ENCODE peak calls at places on chromosomes 16 and 17, in seven cellular contexts. One of them, this sample, is unnamed.

GRCh38 chr17:39156491-39156890 is 5.1 kb upstream of the PLXDC1 start:
- DNase-seq in stromal cell of bone marrow: no peak
- DNase-seq in CD4-positive, alpha-beta T cell: no peak
- DNase-seq in ELR: no peak
- DNase-seq in RCC 7860: no peak
- DNase-seq in activated CD4-positive, alpha-beta T cell treated with anti-CD3 and anti-CD28 coated beads, Interleukin-2, amount 10 ng/mL, durations not matched to agents 7 days and 5 days: no peak
- DNase-seq in kidney glomerular epithelial cell: no peak
- DNase-seq in this sample: no peak

GRCh38 chr17:80558046-80558445 is 13.4 kb downstream of the RPTOR start:
- DNase-seq in CD4-positive, alpha-beta T cell: no peak
- DNase-seq in stromal cell of bone marrow: no peak
- DNase-seq in RCC 7860: no peak
- DNase-seq in ELR: peak; percentile 45
- DNase-seq in activated CD4-positive, alpha-beta T cell treated with anti-CD3 and anti-CD28 coated beads, Interleukin-2, amount 10 ng/mL, durations not matched to agents 7 days and 5 days: no peak
- DNase-seq in kidney glomerular epithelial cell: no peak
- DNase-seq in this sample: no peak

GRCh38 chr17:83074696-83075223 is 4.6 kb upstream of the METRNL start:
- DNase-seq in CD4-positive, alpha-beta T cell: no peak
- DNase-seq in stromal cell of bone marrow: no peak
- DNase-seq in ELR: no peak
- DNase-seq in RCC 7860: no peak
- DNase-seq in kidney glomerular epithelial cell: no peak
- DNase-seq in activated CD4-positive, alpha-beta T cell treated with anti-CD3 and anti-CD28 coated beads, Interleukin-2, amount 10 ng/mL, durations not matched to agents 7 days and 5 days: no peak
- DNase-seq in this sample: no peak

GRCh38 chr17:37770631-37771518 is 26.0 kb upstream of the HNF1B start:
- DNase-seq in CD4-positive, alpha-beta T cell: peak; percentile 4
- DNase-seq in ELR: peak; percentile 82
- DNase-seq in RCC 7860: peak; percentile 29
- DNase-seq in kidney glomerular epithelial cell: peak; percentile 60
- DNase-seq in stromal cell of bone marrow: peak; percentile 25
- DNase-seq in activated CD4-positive, alpha-beta T cell treated with anti-CD3 and anti-CD28 coated beads, Interleukin-2, amount 10 ng/mL, durations not matched to agents 7 days and 5 days: peak; percentile 43
- DNase-seq in this sample: no peak

GRCh38 chr17:4986403-4986802 is 1.1 kb downstream of the CAMTA2 start:
- DNase-seq in RCC 7860: no peak
- DNase-seq in kidney glomerular epithelial cell: no peak
- DNase-seq in ELR: peak; percentile 48
- DNase-seq in activated CD4-positive, alpha-beta T cell treated with anti-CD3 and anti-CD28 coated beads, Interleukin-2, amount 10 ng/mL, durations not matched to agents 7 days and 5 days: no peak
- DNase-seq in CD4-positive, alpha-beta T cell: no peak
- DNase-seq in stromal cell of bone marrow: no peak
- DNase-seq in this sample: no peak

GRCh38 chr17:48610282-48611211 is at the start of gene HOXB7:
- DNase-seq in stromal cell of bone marrow: no peak
- DNase-seq in CD4-positive, alpha-beta T cell: peak; percentile 40
- DNase-seq in kidney glomerular epithelial cell: peak; percentile 42
- DNase-seq in ELR: peak; percentile 45
- DNase-seq in RCC 7860: no peak
- DNase-seq in activated CD4-positive, alpha-beta T cell treated with anti-CD3 and anti-CD28 coated beads, Interleukin-2, amount 10 ng/mL, durations not matched to agents 7 days and 5 days: peak; percentile 57
- DNase-seq in this sample: no peak

GRCh38 chr16:85142129-85142513 is 29.8 kb upstream of the CIBAR2 start:
- DNase-seq in stromal cell of bone marrow: no peak
- DNase-seq in CD4-positive, alpha-beta T cell: no peak
- DNase-seq in activated CD4-positive, alpha-beta T cell treated with anti-CD3 and anti-CD28 coated beads, Interleukin-2, amount 10 ng/mL, durations not matched to agents 7 days and 5 days: no peak
- DNase-seq in kidney glomerular epithelial cell: no peak
- DNase-seq in RCC 7860: no peak
- DNase-seq in ELR: no peak
- DNase-seq in this sample: no peak

GRCh38 chr17:29595107-29595942 is 2.4 kb downstream of the ANKRD13B start:
- DNase-seq in stromal cell of bone marrow: no peak
- DNase-seq in CD4-positive, alpha-beta T cell: no peak
- DNase-seq in kidney glomerular epithelial cell: no peak
- DNase-seq in activated CD4-positive, alpha-beta T cell treated with anti-CD3 and anti-CD28 coated beads, Interleukin-2, amount 10 ng/mL, durations not matched to agents 7 days and 5 days: no peak
- DNase-seq in ELR: no peak
- DNase-seq in RCC 7860: no peak
- DNase-seq in this sample: no peak

GRCh38 chr17:75048396-75048933 is 1.4 kb downstream of the KCTD2 start:
- DNase-seq in ELR: peak; percentile 20
- DNase-seq in CD4-positive, alpha-beta T cell: no peak
- DNase-seq in kidney glomerular epithelial cell: no peak
- DNase-seq in RCC 7860: no peak
- DNase-seq in activated CD4-positive, alpha-beta T cell treated with anti-CD3 and anti-CD28 coated beads, Interleukin-2, amount 10 ng/mL, durations not matched to agents 7 days and 5 days: no peak
- DNase-seq in stromal cell of bone marrow: no peak
- DNase-seq in this sample: no peak

GRCh38 chr17:30336369-30337171 is 2.7 kb upstream of the TMIGD1 start:
- DNase-seq in RCC 7860: peak; percentile 78
- DNase-seq in ELR: peak; percentile 77
- DNase-seq in stromal cell of bone marrow: no peak
- DNase-seq in CD4-positive, alpha-beta T cell: peak; percentile 14
- DNase-seq in activated CD4-positive, alpha-beta T cell treated with anti-CD3 and anti-CD28 coated beads, Interleukin-2, amount 10 ng/mL, durations not matched to agents 7 days and 5 days: peak; percentile 78
- DNase-seq in kidney glomerular epithelial cell: peak; percentile 59
- DNase-seq in this sample: no peak

GRCh38 chr17:27540300-27541105 is 84.3 kb downstream of the KSR1 start:
- DNase-seq in stromal cell of bone marrow: peak; percentile 90
- DNase-seq in ELR: peak; percentile 80
- DNase-seq in kidney glomerular epithelial cell: peak; percentile 82
- DNase-seq in activated CD4-positive, alpha-beta T cell treated with anti-CD3 and anti-CD28 coated beads, Interleukin-2, amount 10 ng/mL, durations not matched to agents 7 days and 5 days: no peak
- DNase-seq in CD4-positive, alpha-beta T cell: no peak
- DNase-seq in RCC 7860: no peak
- DNase-seq in this sample: peak; percentile 84

GRCh38 chr17:14019186-14019956 is 49.9 kb upstream of the COX10 start:
- DNase-seq in kidney glomerular epithelial cell: no peak
- DNase-seq in activated CD4-positive, alpha-beta T cell treated with anti-CD3 and anti-CD28 coated beads, Interleukin-2, amount 10 ng/mL, durations not matched to agents 7 days and 5 days: no peak
- DNase-seq in RCC 7860: no peak
- DNase-seq in CD4-positive, alpha-beta T cell: no peak
- DNase-seq in stromal cell of bone marrow: peak; percentile 24
- DNase-seq in ELR: peak; percentile 36
- DNase-seq in this sample: no peak

GRCh38 chr16:80656731-80657150 is 115.9 kb downstream of the DYNLRB2 start:
- DNase-seq in stromal cell of bone marrow: no peak
- DNase-seq in activated CD4-positive, alpha-beta T cell treated with anti-CD3 and anti-CD28 coated beads, Interleukin-2, amount 10 ng/mL, durations not matched to agents 7 days and 5 days: peak; percentile 74
- DNase-seq in RCC 7860: no peak
- DNase-seq in kidney glomerular epithelial cell: no peak
- DNase-seq in ELR: no peak
- DNase-seq in CD4-positive, alpha-beta T cell: no peak
- DNase-seq in this sample: no peak

GRCh38 chr17:36671144-36671543 is 69.8 kb downstream of the MRM1 start:
- DNase-seq in ELR: no peak
- DNase-seq in kidney glomerular epithelial cell: no peak
- DNase-seq in stromal cell of bone marrow: no peak
- DNase-seq in RCC 7860: no peak
- DNase-seq in activated CD4-positive, alpha-beta T cell treated with anti-CD3 and anti-CD28 coated beads, Interleukin-2, amount 10 ng/mL, durations not matched to agents 7 days and 5 days: peak; percentile 11
- DNase-seq in CD4-positive, alpha-beta T cell: no peak
- DNase-seq in this sample: no peak

GRCh38 chr16:10971560-10971961 is 27.2 kb downstream of the CLEC16A start:
- DNase-seq in kidney glomerular epithelial cell: peak; percentile 67
- DNase-seq in ELR: peak; percentile 91
- DNase-seq in RCC 7860: peak; percentile 52
- DNase-seq in stromal cell of bone marrow: peak; percentile 72
- DNase-seq in CD4-positive, alpha-beta T cell: no peak
- DNase-seq in activated CD4-positive, alpha-beta T cell treated with anti-CD3 and anti-CD28 coated beads, Interleukin-2, amount 10 ng/mL, durations not matched to agents 7 days and 5 days: peak; percentile 67
- DNase-seq in this sample: peak; percentile 79